ENCODE peak calls at places on chromosomes 6 and 20, in six cellular contexts. M is non-pigmented ciliary epithelial cell, Z is glutamatergic neuron, I is substantia nigra, U is HTR-8/SVneo, Y is activated gamma-delta T cell treated with Interleukin-2 at 50 U/mL for 16 hours. O is an unnamed sample.

GRCh38 chr20:47453167-47453782 is 48.4 kb upstream of the NCOA3 start:
- DNase-seq in M (peak), Z (no peak), I (no peak), U (no peak), Y (no peak), O (no peak)

GRCh38 chr20:25309395-25310267 is 61.7 kb downstream of the PYGB start:
- DNase-seq in M (no peak), Z (peak), I (no peak), U (peak), Y (no peak), O (no peak)

GRCh38 chr6:26216015-26216885 is 129.0 kb downstream of the HFE start:
- DNase-seq in M (peak), Z (peak), I (peak), U (peak), Y (peak), O (peak)

GRCh38 chr6:36130672-36131516 is 581 bp downstream of the MAPK13 start:
- DNase-seq in M (no peak), Z (no peak), I (no peak), U (no peak), Y (peak), O (peak)

GRCh38 chr6:11514672-11515071 is 22.9 kb upstream of the TMEM170B start:
- DNase-seq in M (no peak), Z (no peak), I (no peak), U (no peak), Y (no peak), O (no peak)

GRCh38 chr6:12313992-12314589 is 23.9 kb downstream of the EDN1 start:
- DNase-seq in M (no peak), Z (no peak), I (no peak), U (no peak), Y (no peak), O (no peak)

GRCh38 chr20:50654899-50655298 is 36.4 kb downstream of the RIPOR3 start:
- DNase-seq in M (no peak), Z (no peak), I (no peak), U (no peak), Y (no peak), O (no peak)

GRCh38 chr20:50376888-50377459 is 133.2 kb upstream of the PTPN1 start:
- DNase-seq in M (no peak), Z (no peak), I (no peak), U (peak), Y (no peak), O (no peak)

GRCh38 chr20:33826270-33826897 is 15.2 kb downstream of the CHMP4B start:
- DNase-seq in M (no peak), Z (no peak), I (no peak), U (no peak), Y (no peak), O (no peak)

GRCh38 chr6:82331031-82331773 is 32.4 kb upstream of the TPBG start:
- DNase-seq in M (peak), Z (no peak), I (no peak), U (peak), Y (no peak), O (no peak)

GRCh38 chr6:167687035-167687720 is 139.5 kb upstream of the AFDN start:
- DNase-seq in M (no peak), Z (no peak), I (no peak), U (no peak), Y (no peak), O (peak)

GRCh38 chr6:19210849-19211590 is 626.1 kb upstream of the ID4 start:
- DNase-seq in M (no peak), Z (peak), I (no peak), U (no peak), Y (no peak), O (peak)

GRCh38 chr6:44386364-44386928 is 1.1 kb upstream of the CDC5L start:
- DNase-seq in M (no peak), Z (no peak), I (no peak), U (no peak), Y (no peak), O (no peak)

GRCh38 chr6:99868074-99868702 is 125.8 kb downstream of the MCHR2 start:
- DNase-seq in M (peak), Z (peak), I (peak), U (peak), Y (peak), O (peak)

GRCh38 chr6:36249010-36249409 is 20.9 kb upstream of the PNPLA1 start:
- DNase-seq in M (no peak), Z (no peak), I (no peak), U (peak), Y (no peak), O (no peak)

GRCh38 chr6:37779902-37780628 is 39.5 kb upstream of the ZFAND3 start:
- DNase-seq in M (no peak), Z (peak), I (no peak), U (no peak), Y (no peak), O (no peak)

GRCh38 chr6:145247677-145248419 is 487.5 kb downstream of the EPM2A start:
- DNase-seq in M (peak), Z (no peak), I (no peak), U (peak), Y (no peak), O (no peak)

GRCh38 chr6:106787327-106788196 is 158.2 kb downstream of the QRSL1 start:
- DNase-seq in M (no peak), Z (no peak), I (no peak), U (no peak), Y (no peak), O (no peak)

GRCh38 chr6:81731814-81732213 is 20.7 kb downstream of the TENT5A start:
- DNase-seq in M (no peak), Z (no peak), I (no peak), U (no peak), Y (no peak), O (no peak)

GRCh38 chr6:37021356-37022129 is 16.1 kb downstream of the FGD2 start:
- DNase-seq in M (peak), Z (no peak), I (no peak), U (peak), Y (peak), O (no peak)

O was measured in ecto neural progenitor cell.